ENCODE peak calls at places on chromosomes 16 and 17, in eight cellular contexts. Q, J, W, P, Y, D, O and H are unnamed samples.

GRCh38 chr16:87615621-87616041 is 13.3 kb downstream of the JPH3 start:
- DNase-seq in Q (no peak), D (no peak), J (no peak), Y (no peak), P (no peak), O (no peak), W (no peak), H (no peak)

GRCh38 chr17:8055851-8056231 is 17.0 kb downstream of the ALOX15B start:
- DNase-seq in Y (no peak), W (no peak), Q (no peak), P (no peak), J (no peak), D (no peak), O (no peak), H (no peak)

GRCh38 chr16:50842013-50842505 is 100.2 kb downstream of the CYLD start:
- DNase-seq in P (no peak), O (no peak), J (no peak), Y (no peak), Q (no peak), W (no peak), D (no peak), H (no peak)

GRCh38 chr17:6526362-6527152 is 29.8 kb downstream of the PITPNM3 start:
- DNase-seq in Y (no peak), O (no peak), Q (no peak), J (no peak), D (no peak), P (peak; percentile 32), W (no peak), H (no peak)

GRCh38 chr16:23950898-23951297 is 115.1 kb downstream of the PRKCB start:
- DNase-seq in Q (no peak), P (no peak), D (no peak), Y (no peak), J (no peak), O (no peak), W (no peak), H (no peak)

GRCh38 chr16:85234310-85235235 is 122.3 kb upstream of the CIBAR2 start:
- DNase-seq in Y (no peak), W (no peak), J (no peak), Q (peak; percentile 85), D (no peak), P (peak; percentile 32), O (no peak), H (peak; percentile 96)

GRCh38 chr16:31715915-31716314 is 157.7 kb upstream of the ZNF267 start:
- DNase-seq in O (no peak), W (no peak), Q (no peak), P (no peak), Y (no peak), D (no peak), J (no peak), H (no peak)

GRCh38 chr16:46607529-46607928 is 13.7 kb downstream of the SHCBP1 start:
- DNase-seq in W (no peak), Y (no peak), P (peak; percentile 81), D (peak; percentile 28), J (no peak), Q (no peak), O (peak; percentile 64), H (peak; percentile 64)

GRCh38 chr16:27723711-27724490 is 174.0 kb downstream of the KATNIP start:
- DNase-seq in Q (no peak), W (no peak), P (no peak), D (no peak), Y (no peak), J (no peak), O (peak; percentile 48), H (no peak)

GRCh38 chr16:13068912-13069583 is 167.7 kb downstream of the SHISA9 start:
- DNase-seq in P (no peak), J (no peak), O (no peak), Y (no peak), D (no peak), Q (no peak), W (no peak), H (no peak)

GRCh38 chr16:85136705-85137322 is 24.5 kb upstream of the CIBAR2 start:
- DNase-seq in J (no peak), P (peak; percentile 65), O (no peak), Q (peak; percentile 56), W (no peak), Y (no peak), D (no peak), H (peak; percentile 43)

GRCh38 chr16:50721549-50722409 is 20.1 kb upstream of the CYLD start:
- DNase-seq in D (no peak), O (no peak), Q (no peak), J (no peak), W (no peak), Y (no peak), P (no peak), H (no peak)

GRCh38 chr16:3578610-3579551 is 1.7 kb upstream of the NLRC3 start:
- DNase-seq in O (no peak), W (no peak), Y (no peak), Q (no peak), J (peak; percentile 65), D (no peak), P (no peak), H (no peak)

GRCh38 chr16:27326738-27327585 is 13.2 kb downstream of the IL4R start:
- DNase-seq in D (peak; percentile 92), J (peak; percentile 6), O (peak; percentile 35), Q (peak; percentile 96), W (no peak), Y (no peak), P (peak; percentile 98), H (peak; percentile 92)

GRCh38 chr17:1455291-1455747 is 713 bp downstream of the CRK start:
- DNase-seq in Y (peak; percentile 43), D (peak; percentile 55), J (no peak), Q (no peak), W (no peak), O (peak; percentile 24), P (peak; percentile 79), H (peak; percentile 86)

GRCh38 chr17:49498037-49498615 is 3.0 kb downstream of the NGFR start:
- DNase-seq in J (no peak), D (no peak), O (no peak), Q (no peak), Y (no peak), P (no peak), W (no peak), H (no peak)

GRCh38 chr16:5025171-5025632 is 8.5 kb downstream of the NAGPA start:
- DNase-seq in O (peak; percentile 49), D (no peak), W (no peak), Y (peak; percentile 72), Q (no peak), P (peak; percentile 17), J (no peak), H (no peak)

GRCh38 chr16:49952386-49952785 is 72.6 kb upstream of the CNEP1R1 start:
- DNase-seq in O (no peak), D (peak; percentile 17), W (no peak), J (no peak), Q (no peak), Y (no peak), P (peak; percentile 35), H (no peak)

GRCh38 chr16:65510850-65511249 is 389.0 kb upstream of the CDH11 start:
- DNase-seq in Q (no peak), W (no peak), D (peak; percentile 83), J (no peak), O (no peak), Y (no peak), P (peak; percentile 11), H (no peak)

GRCh38 chr17:59707971-59708425 is 544 bp downstream of the VMP1 start:
- DNase-seq in D (no peak), J (no peak), P (no peak), O (no peak), W (no peak), Y (no peak), Q (no peak), H (peak; percentile 31)

GRCh38 chr17:74757502-74757901 is 9.1 kb downstream of the NHERF1 start:
- DNase-seq in Q (no peak), W (no peak), O (peak; percentile 42), D (no peak), Y (peak; percentile 58), P (no peak), J (no peak), H (no peak)

GRCh38 chr16:74709477-74709877 is 8.8 kb upstream of the MLKL start:
- DNase-seq in D (peak; percentile 39), P (peak; percentile 85), W (no peak), Q (no peak), J (peak; percentile 63), O (peak; percentile 94), Y (peak; percentile 79), H (peak; percentile 88)

GRCh38 chr17:81206657-81207056 is 16.1 kb downstream of the CEP131 start:
- DNase-seq in J (no peak), O (no peak), W (no peak), P (no peak), D (no peak), Y (no peak), Q (no peak), H (no peak)

GRCh38 chr16:68284847-68285246 is 20.5 kb downstream of the SLC7A6 start:
- DNase-seq in O (no peak), D (no peak), Y (no peak), P (no peak), J (no peak), W (no peak), Q (no peak), H (no peak)

GRCh38 chr17:67376509-67376891 is 581 bp upstream of the PITPNC1 start:
- DNase-seq in W (no peak), Y (no peak), O (no peak), J (no peak), P (peak; percentile 36), D (no peak), Q (no peak), H (peak; percentile 56)